ENCODE peak calls at places on chromosomes 12 and 14, in nine cellular contexts. I is HL-60; N is ovary; Z is BJ; V is left lung; E is dorsolateral prefrontal cortex; F is CD8-positive, alpha-beta T cell; G is psoas muscle; P is lung. Q is an unnamed sample.

GRCh38 chr12:76029982-76030377 is 1.6 kb downstream of the PHLDA1 start:
- DNase-seq in E (no peak), V (peak; percentile 81), I (no peak), Z (no peak), N (peak; percentile 28), F (no peak), G (no peak), P (no peak), Q (no peak)

GRCh38 chr14:58749066-58749669 is 111.4 kb downstream of the DACT1 start:
- DNase-seq in E (no peak), G (no peak), N (no peak), I (peak; percentile 57), F (no peak), P (no peak), Z (peak; percentile 79), V (no peak), Q (peak; percentile 93)

GRCh38 chr12:112381421-112381897 is 772 bp downstream of the HECTD4 start:
- DNase-seq in E (no peak), V (no peak), I (peak; percentile 26), Z (no peak), G (peak; percentile 56), F (peak; percentile 27), N (peak; percentile 35), P (no peak), Q (no peak)

GRCh38 chr12:9796916-9797315 is 30.4 kb upstream of the KLRF1 start:
- DNase-seq in P (no peak), F (no peak), V (no peak), E (no peak), Z (no peak), I (no peak), G (no peak), N (no peak), Q (no peak)

GRCh38 chr12:92503029-92503931 is 199.5 kb upstream of the PLEKHG7 start:
- DNase-seq in N (peak; percentile 52), Z (no peak), I (no peak), F (no peak), P (no peak), E (no peak), V (no peak), G (no peak), Q (no peak)

GRCh38 chr12:131808744-131809371 is 19.3 kb upstream of the MMP17 start:
- DNase-seq in F (no peak), Z (no peak), G (peak; percentile 77), P (no peak), E (no peak), V (peak; percentile 92), N (no peak), I (no peak), Q (no peak)

GRCh38 chr14:84453541-84453940 is 1076.4 kb upstream of the FLRT2 start:
- DNase-seq in V (no peak), P (no peak), E (no peak), G (no peak), F (no peak), N (no peak), I (no peak), Z (no peak), Q (no peak)

GRCh38 chr12:53575502-53576264 is 50.5 kb downstream of the ATF7 start:
- DNase-seq in I (peak; percentile 78), V (no peak), G (no peak), Z (no peak), F (no peak), P (no peak), N (no peak), E (no peak), Q (peak; percentile 32)

GRCh38 chr12:33721561-33721960 is 281.9 kb upstream of the SYT10 start:
- DNase-seq in N (no peak), V (no peak), F (no peak), G (no peak), P (no peak), I (no peak), Z (no peak), E (no peak), Q (no peak)

GRCh38 chr14:69133206-69134125 is 19.5 kb downstream of the DCAF5 start:
- DNase-seq in P (no peak), N (no peak), F (no peak), V (no peak), I (no peak), G (no peak), Z (no peak), E (no peak), Q (no peak)

GRCh38 chr14:51044961-51045360 is 49.9 kb downstream of the TRIM9 start:
- DNase-seq in I (no peak), V (no peak), Z (no peak), F (no peak), P (no peak), N (no peak), G (no peak), E (no peak), Q (no peak)

GRCh38 chr14:73723411-73723798 is 9.2 kb upstream of the PNMA1 start:
- DNase-seq in F (no peak), E (no peak), N (no peak), I (no peak), Z (no peak), P (no peak), G (no peak), V (no peak), Q (no peak)

GRCh38 chr14:32435411-32435810 is 106.3 kb downstream of the AKAP6 start:
- DNase-seq in G (no peak), E (no peak), I (no peak), N (no peak), V (no peak), F (no peak), P (no peak), Z (no peak), Q (no peak)

GRCh38 chr12:57846285-57846576 is 298 bp downstream of the CTDSP2 start:
- DNase-seq in G (no peak), I (no peak), P (no peak), N (no peak), V (no peak), E (no peak), Z (no peak), F (peak; percentile 40), Q (no peak)

GRCh38 chr12:45726594-45727300 is 2.8 kb upstream of the ARID2 start:
- DNase-seq in Z (no peak), I (peak; percentile 25), P (peak; percentile 53), G (peak; percentile 81), E (peak; percentile 47), V (peak; percentile 92), N (peak; percentile 77), F (no peak), Q (no peak)

GRCh38 chr12:106519587-106519986 is 63.2 kb upstream of the RFX4 start:
- DNase-seq in E (no peak), Z (no peak), I (no peak), G (no peak), N (no peak), F (no peak), V (no peak), P (no peak), Q (peak; percentile 54)

GRCh38 chr14:21014761-21015190 is 10.1 kb downstream of the NDRG2 start:
- DNase-seq in V (no peak), F (peak; percentile 85), Z (no peak), E (peak; percentile 81), I (peak; percentile 80), P (peak; percentile 86), G (peak; percentile 90), N (peak; percentile 90), Q (peak; percentile 65)

GRCh38 chr12:6342140-6342889 is 439 bp upstream of the TNFRSF1A start:
- DNase-seq in P (no peak), Z (no peak), V (no peak), N (no peak), F (no peak), I (no peak), G (no peak), E (no peak), Q (no peak)

GRCh38 chr14:21825147-21825743 is 151.6 kb upstream of the OR4E1 start:
- DNase-seq in N (no peak), E (no peak), Z (no peak), V (no peak), G (no peak), I (peak; percentile 51), P (no peak), F (peak; percentile 18), Q (no peak)

DNA sequence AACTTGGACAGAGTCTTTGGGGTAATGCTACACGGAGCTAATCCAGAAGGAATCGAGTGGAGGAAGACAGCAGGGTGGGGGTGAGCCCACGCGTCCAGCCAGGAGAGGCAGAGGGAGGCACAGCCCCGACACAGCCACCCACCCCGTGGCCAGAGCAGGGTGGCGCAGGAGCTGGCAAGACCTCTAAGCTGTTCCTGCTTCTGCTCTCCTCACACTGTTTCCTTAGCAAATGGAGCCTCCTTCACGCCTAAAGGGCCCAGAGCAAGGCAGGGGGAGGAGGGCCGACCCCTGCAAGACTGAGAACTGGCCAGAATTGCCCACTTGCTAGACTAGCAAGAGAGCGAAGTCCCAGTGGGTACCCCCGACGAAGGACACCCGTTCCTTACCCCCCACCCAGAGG is 91.5 kb downstream of the FBXL14 start:
- DNase-seq in Z (no peak), E (no peak), G (no peak), I (no peak), P (no peak), V (no peak), F (no peak), N (no peak), Q (no peak)
- TF ChIP-seq CTCF in Z (no peak), E (no peak), G (no peak), I (no peak), P (no peak), V (no peak), F (no peak), N (no peak), Q (no peak)

DNA sequence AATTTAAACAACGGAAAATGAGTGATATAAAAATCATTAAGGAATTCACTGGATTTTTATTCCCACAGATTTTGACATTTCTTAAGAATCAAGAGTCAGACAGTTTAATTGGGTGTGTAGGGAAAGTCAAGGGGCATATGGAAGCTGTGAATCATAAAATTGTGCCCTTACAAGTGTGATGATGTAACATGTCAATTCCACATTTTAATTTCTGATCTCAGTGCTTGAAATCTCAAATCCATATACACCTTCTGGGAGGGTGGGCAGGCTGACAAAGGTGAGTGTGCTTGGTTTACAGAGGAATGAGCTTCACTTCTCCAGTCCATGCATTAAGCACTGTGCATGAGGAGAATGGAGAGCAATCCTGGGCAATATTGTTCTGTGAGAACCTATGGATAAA is 1.0 kb upstream of the KRT6A start:
- DNase-seq in P (no peak), I (no peak), V (no peak), E (no peak), Z (no peak), N (no peak), G (no peak), F (no peak), Q (no peak)
- H3K4me3 ChIP-seq in P (no peak overlapping the region), I (no peak overlapping the region), V (no peak overlapping the region), E (no peak overlapping the region), Z (no peak overlapping the region), N (no peak overlapping the region), G (no peak overlapping the region), F (no peak overlapping the region), Q (no peak overlapping the region)

DNA sequence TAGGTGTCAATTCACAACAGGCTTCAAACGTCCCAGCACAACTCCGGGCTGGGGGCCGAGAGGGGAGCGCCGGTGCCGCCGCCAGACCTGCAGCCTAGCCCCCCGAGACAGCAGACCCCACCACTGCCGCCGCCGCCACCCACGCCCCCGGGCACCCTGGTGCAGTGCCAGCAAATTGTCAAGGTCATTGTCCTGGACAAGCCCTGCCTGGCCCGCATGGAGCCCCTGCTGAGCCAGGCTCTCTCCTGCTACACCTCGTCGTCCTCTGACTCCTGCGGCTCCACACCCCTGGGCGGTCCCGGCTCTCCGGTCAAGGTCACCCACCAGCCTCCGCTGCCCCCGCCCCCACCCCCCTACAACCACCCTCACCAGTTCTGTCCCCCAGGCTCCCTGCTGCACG is 39.4 kb downstream of the SLC6A12 start:
- DNase-seq in E (no peak), F (no peak), P (no peak), N (no peak), V (peak; percentile 80), G (no peak), I (no peak), Z (no peak), Q (no peak)
- H3K27me3 ChIP-seq in E (no peaks in the 10 kb centered on the region), F (no peaks in the 10 kb centered on the region), P (no peaks in the 10 kb centered on the region), N (no peaks in the 10 kb centered on the region), V (no peaks in the 10 kb centered on the region), G (peaks cover 5% of the 10 kb centered on the region), I (no peaks in the 10 kb centered on the region), Z (peaks cover 5% of the 10 kb centered on the region), Q (peaks cover 5% of the 10 kb centered on the region)

GRCh38 chr12:124709722-124710656 is 142.6 kb upstream of the NCOR2 start:
- DNase-seq in N (no peak), G (no peak), E (no peak), P (peak; percentile 67), I (no peak), V (no peak), Z (peak; percentile 90), F (no peak), Q (peak; percentile 50)
- TF ChIP-seq CTCF in N (no peak), G (no peak), E (no peak), P (no peak), I (no peak), V (no peak), Z (peak; percentile 56), F (no peak), Q (peak; percentile 57)

Q was measured in AG04450.